ENCODE peak calls at places on chromosomes 2 and 18, in five cellular contexts. G is heart right ventricle; M is heart left ventricle; W is RWPE2; V is CD8-positive, alpha-beta T cell. N is an unnamed sample.

GRCh38 chr2:7502306-7502705 is 585.1 kb downstream of the RNF144A start:
- ATAC-seq in G (no peak), M (no peak), W (no peak), V (no peak), N (no peak)

GRCh38 chr2:112166801-112167499 is 28.8 kb downstream of the FBLN7 start:
- ATAC-seq in G (no peak), M (no peak), W (no peak), V (peak), N (no peak)

GRCh38 chr18:58868440-58868839 is 3.8 kb downstream of the ZNF532 start:
- ATAC-seq in G (no peak), M (no peak), W (no peak), V (no peak), N (no peak)

GRCh38 chr2:206700141-206700540 is 18.1 kb downstream of the DYTN start:
- ATAC-seq in G (no peak), M (no peak), W (no peak), V (no peak), N (no peak)

GRCh38 chr2:181046833-181047232 is 66.4 kb downstream of the UBE2E3 start:
- ATAC-seq in G (no peak), M (no peak), W (no peak), V (peak), N (no peak)

GRCh38 chr2:48170281-48170680 is 264.0 kb upstream of the FBXO11 start:
- ATAC-seq in G (no peak), M (no peak), W (no peak), V (no peak), N (no peak)

GRCh38 chr2:236705295-236706114 is 135.9 kb downstream of the ACKR3 start:
- ATAC-seq in G (peak), M (no peak), W (no peak), V (no peak), N (peak)

GRCh38 chr18:56945171-56945863 is 201.6 kb upstream of the BOD1L2 start:
- ATAC-seq in G (peak), M (peak), W (no peak), V (no peak), N (no peak)

GRCh38 chr2:98757904-98758421 is 27.0 kb upstream of the MGAT4A start:
- ATAC-seq in G (peak), M (peak), W (peak), V (peak), N (peak)

GRCh38 chr2:113978524-113979171 is 88.8 kb downstream of the ACTR3 start:
- ATAC-seq in G (no peak), M (no peak), W (no peak), V (no peak), N (no peak)

GRCh38 chr2:234793211-234793610 is 158.6 kb upstream of the SH3BP4 start:
- ATAC-seq in G (no peak), M (no peak), W (no peak), V (no peak), N (no peak)

GRCh38 chr2:239460780-239461179 is 60.0 kb upstream of the HDAC4 start:
- ATAC-seq in G (no peak), M (no peak), W (no peak), V (no peak), N (no peak)

GRCh38 chr2:117942551-117942950 is 71.3 kb downstream of the CCDC93 start:
- ATAC-seq in G (no peak), M (no peak), W (no peak), V (no peak), N (no peak)

GRCh38 chr2:30979822-30980245 is 158.4 kb downstream of the GALNT14 start:
- ATAC-seq in G (peak), M (peak), W (peak), V (no peak), N (peak)

GRCh38 chr18:70195852-70196434 is 9.5 kb downstream of the RTTN start:
- ATAC-seq in G (no peak), M (no peak), W (peak), V (peak), N (no peak)

GRCh38 chr2:85628658-85629057 is 12.7 kb downstream of the USP39 start:
- ATAC-seq in G (no peak), M (no peak), W (no peak), V (peak), N (no peak)

GRCh38 chr18:32771871-32772499 is 838 bp downstream of the KLHL14 start:
- ATAC-seq in G (peak), M (no peak), W (peak), V (no peak), N (peak)

GRCh38 chr2:202169131-202169530 is 69.3 kb downstream of the SUMO1 start:
- ATAC-seq in G (no peak), M (no peak), W (no peak), V (no peak), N (no peak)

GRCh38 chr18:8948471-8949149 is 153.9 kb upstream of the NDUFV2 start:
- ATAC-seq in G (no peak), M (no peak), W (peak), V (no peak), N (peak)
- H3K4me3 ChIP-seq in G (no peak), M (no peak), W (no peak), V (no peak), N (no peak)

GRCh38 chr2:23814963-23815362 is 112.0 kb downstream of the ATAD2B start:
- ATAC-seq in G (no peak), M (no peak), W (no peak), V (no peak), N (no peak)

GRCh38 chr2:23809168-23809567 is 117.8 kb downstream of the ATAD2B start:
- ATAC-seq in G (no peak), M (no peak), W (no peak), V (no peak), N (no peak)

DNA sequence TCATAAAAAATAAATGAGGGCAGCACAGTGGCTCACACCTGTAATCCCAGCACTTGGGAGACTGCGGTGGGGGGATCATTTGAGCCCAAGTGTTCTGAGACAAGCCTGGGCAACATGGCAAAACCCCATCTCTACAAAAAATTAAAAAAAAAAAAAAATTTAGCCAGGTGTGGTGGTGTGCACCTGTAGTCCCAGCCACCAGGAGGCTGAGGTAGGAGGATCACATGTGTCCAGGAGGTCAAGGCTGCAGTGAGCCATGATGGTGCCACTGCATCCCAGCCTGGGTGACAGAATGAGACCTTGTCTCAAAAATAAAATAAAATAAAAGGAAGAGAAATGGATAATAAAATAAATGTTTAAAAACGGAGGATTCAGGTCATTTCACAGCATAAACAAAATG is 113.5 kb downstream of the ATAD2B start:
- ATAC-seq in G (no peak), M (no peak), W (no peak), V (no peak), N (no peak)
- H3K4me3 ChIP-seq in G (no peak), M (no peak), W (no peak), V (no peak), N (no peak)

DNA sequence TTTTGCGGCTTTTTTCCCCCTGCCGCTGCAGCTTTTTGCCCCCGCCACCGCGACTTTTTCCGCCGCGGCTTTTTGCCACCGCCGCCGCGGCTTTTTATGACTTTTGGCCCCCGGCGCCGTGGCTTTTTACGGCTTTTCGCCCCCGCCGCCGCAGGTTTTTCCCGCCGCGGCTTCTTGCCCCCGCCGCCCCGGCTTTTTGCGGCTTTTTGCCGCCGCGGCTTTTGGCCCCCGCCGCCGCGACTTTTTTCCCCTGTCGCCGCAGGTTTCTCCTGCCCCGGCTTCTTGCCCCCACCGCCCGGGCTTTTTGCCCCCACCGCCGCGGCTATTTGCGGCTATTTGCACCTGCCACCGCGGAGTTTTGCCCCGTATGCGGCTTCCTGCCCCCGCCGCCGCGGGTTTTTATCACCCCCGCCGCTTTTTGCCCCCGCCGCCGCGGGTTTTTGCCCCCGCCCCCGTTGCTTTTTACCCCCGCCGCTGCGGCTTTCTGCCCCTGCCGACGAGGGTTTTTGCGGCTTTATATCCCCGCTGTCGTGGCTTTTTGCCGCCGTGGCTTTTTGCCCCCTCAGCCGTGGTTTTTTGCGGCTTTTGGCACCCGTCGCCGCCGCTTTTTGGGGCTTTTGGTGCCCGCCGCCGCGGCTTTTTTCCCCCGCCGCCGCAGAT is 2750.9 kb downstream of the RPIA start:
- ATAC-seq in G (no peak), M (no peak), W (no peak), V (no peak), N (no peak)
- H3K4me3 ChIP-seq in G (peak), M (peak), W (no peak), V (no peak), N (peak)

DNA sequence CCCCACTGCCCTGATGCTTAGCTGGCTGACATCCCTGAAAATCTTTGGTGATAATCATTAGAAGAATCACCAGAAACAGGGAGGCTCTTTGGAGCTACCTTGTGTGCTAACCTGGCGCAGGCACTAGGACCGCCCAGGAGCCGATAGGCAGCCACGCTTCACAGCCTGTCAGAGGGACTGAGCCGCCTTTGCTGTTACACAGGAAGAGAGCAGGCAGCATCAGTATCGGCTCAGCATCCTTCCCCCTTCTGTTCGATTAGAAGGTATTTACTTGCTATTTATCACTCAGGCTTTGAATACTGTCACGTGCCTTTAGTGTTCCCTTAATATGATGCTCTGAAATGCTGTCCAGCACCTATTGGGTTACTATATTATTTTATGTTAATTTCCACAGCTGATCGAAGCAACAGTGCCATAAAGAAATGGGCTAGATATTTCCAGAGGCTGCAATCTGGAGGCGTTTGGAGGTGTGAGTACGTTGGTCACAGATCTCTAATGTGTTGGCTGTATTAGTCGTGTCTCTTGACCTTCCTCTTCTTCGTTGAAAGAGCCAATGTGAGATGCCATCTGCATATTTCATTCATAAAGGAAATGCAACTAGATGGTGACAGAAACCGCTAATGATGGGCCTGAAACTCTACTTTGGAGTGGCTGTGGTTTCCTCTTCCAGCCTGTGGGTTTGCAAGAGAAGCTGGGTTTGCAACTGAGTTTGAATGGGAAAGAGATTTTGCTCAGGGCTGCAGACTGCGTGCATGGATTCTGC is 110.4 kb upstream of the RAB27B start:
- ATAC-seq in G (no peak), M (no peak), W (peak), V (peak), N (no peak)
- H3K4me3 ChIP-seq in G (no peak), M (no peak), W (no peak), V (no peak), N (no peak)

DNA sequence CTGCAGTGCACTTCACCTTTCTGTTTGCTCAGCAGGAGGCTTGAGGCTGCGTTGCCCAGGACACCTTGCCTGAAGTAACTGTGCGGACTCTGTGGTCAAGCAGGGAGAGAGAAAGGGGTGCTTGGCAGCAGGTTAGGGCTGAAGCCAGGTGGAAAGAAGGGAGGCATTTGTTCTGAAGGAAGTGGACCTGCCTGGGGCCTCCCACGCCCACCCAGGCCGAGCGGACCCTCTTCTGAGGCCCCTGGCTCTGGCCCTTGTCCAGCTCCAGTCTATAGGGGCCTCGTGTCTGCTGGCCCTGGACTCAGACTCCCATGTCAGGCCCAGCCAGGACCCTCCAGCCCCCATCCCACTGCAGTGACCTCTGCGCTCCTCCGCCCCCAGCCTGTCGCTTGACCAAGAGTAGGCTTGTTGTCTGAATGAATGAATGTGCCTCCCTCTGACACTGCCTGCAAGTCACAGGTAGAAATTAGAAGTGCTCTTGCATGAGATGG is 2.5 kb downstream of the SNED1 start:
- ATAC-seq in G (no peak), M (no peak), W (no peak), V (no peak), N (no peak)
- H3K4me3 ChIP-seq in G (no peak), M (no peak), W (no peak), V (no peak), N (peak)

GRCh38 chr2:230872968-230873669 is 8.4 kb downstream of the ITM2C start:
- ATAC-seq in G (no peak), M (no peak), W (no peak), V (no peak), N (no peak)

GRCh38 chr2:230873670-230874401 is 9.1 kb downstream of the ITM2C start:
- ATAC-seq in G (no peak), M (no peak), W (no peak), V (no peak), N (no peak)

GRCh38 chr2:230870544-230871360 is 6.0 kb downstream of the ITM2C start:
- ATAC-seq in G (no peak), M (no peak), W (no peak), V (no peak), N (no peak)

GRCh38 chr2:230871361-230872150 is 6.8 kb downstream of the ITM2C start:
- ATAC-seq in G (no peak), M (no peak), W (no peak), V (no peak), N (no peak)

GRCh38 chr2:230872151-230872967 is 7.6 kb downstream of the ITM2C start:
- ATAC-seq in G (no peak), M (no peak), W (no peak), V (no peak), N (no peak)
- H3K4me3 ChIP-seq in G (no peak), M (no peak), W (no peak), V (no peak), N (no peak)

DNA sequence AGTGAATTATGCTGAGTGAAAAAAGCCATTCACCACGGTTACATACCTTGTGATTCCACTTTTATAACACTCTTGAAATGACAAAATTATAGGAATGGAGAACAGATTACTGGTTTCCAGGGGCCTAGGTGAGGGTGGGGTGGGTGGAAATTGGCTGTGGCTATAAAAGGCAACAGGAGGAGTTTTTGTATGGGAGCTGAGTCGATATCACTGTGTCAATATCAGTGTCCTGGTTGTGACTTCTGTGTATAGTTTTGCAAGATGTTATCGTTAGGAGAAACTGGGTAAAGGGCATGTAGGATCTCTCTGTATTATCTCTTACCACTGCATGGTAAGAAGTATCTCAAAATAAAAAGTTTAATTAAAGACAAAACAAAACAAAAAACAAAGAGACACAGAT is 84.3 kb downstream of the EDAR start:
- ATAC-seq in G (no peak), M (no peak), W (no peak), V (no peak), N (no peak)
- H3K4me3 ChIP-seq in G (no peak), M (no peak), W (no peak), V (no peak), N (no peak)